ENCODE peak calls at places on chromosomes 13 and 19, in nine cellular contexts. One of them, this sample, is unnamed.

GRCh38 chr19:3408996-3409345 is 42.6 kb downstream of the NFIC start:
- DNase-seq in activated CD4-positive, CD25-positive, alpha-beta regulatory T cell treated with anti-CD3 and anti-CD28 coated beads, Interleukin-2, amount 50 U/mL, for 16 hours: no peak
- DNase-seq in erythroblast: no peak
- DNase-seq in C1 segment of cervical spinal cord: no peak
- DNase-seq in T-helper 9 cell: no peak
- DNase-seq in anterior cingulate cortex: no peak
- DNase-seq in BJ: no peak
- DNase-seq in activated CD4-positive, alpha-beta T cell treated with anti-CD3 and anti-CD28 coated beads for 48 hours: no peak
- DNase-seq in progenitor cell of endocrine pancreas: no peak
- DNase-seq in this sample: no peak

GRCh38 chr19:13766095-13766481 is 1.8 kb downstream of the MRI1 start:
- DNase-seq in activated CD4-positive, CD25-positive, alpha-beta regulatory T cell treated with anti-CD3 and anti-CD28 coated beads, Interleukin-2, amount 50 U/mL, for 16 hours: no peak
- DNase-seq in erythroblast: no peak
- DNase-seq in C1 segment of cervical spinal cord: no peak
- DNase-seq in T-helper 9 cell: no peak
- DNase-seq in anterior cingulate cortex: no peak
- DNase-seq in BJ: no peak
- DNase-seq in activated CD4-positive, alpha-beta T cell treated with anti-CD3 and anti-CD28 coated beads for 48 hours: no peak
- DNase-seq in progenitor cell of endocrine pancreas: no peak
- DNase-seq in this sample: no peak

GRCh38 chr13:98368019-98368418 is 190.9 kb upstream of the RNF113B start:
- DNase-seq in activated CD4-positive, CD25-positive, alpha-beta regulatory T cell treated with anti-CD3 and anti-CD28 coated beads, Interleukin-2, amount 50 U/mL, for 16 hours: no peak
- DNase-seq in erythroblast: no peak
- DNase-seq in C1 segment of cervical spinal cord: no peak
- DNase-seq in T-helper 9 cell: no peak
- DNase-seq in anterior cingulate cortex: no peak
- DNase-seq in BJ: peak
- DNase-seq in activated CD4-positive, alpha-beta T cell treated with anti-CD3 and anti-CD28 coated beads for 48 hours: no peak
- DNase-seq in progenitor cell of endocrine pancreas: no peak
- DNase-seq in this sample: no peak

GRCh38 chr13:23806874-23807522 is 82.2 kb downstream of the MIPEP start:
- DNase-seq in activated CD4-positive, CD25-positive, alpha-beta regulatory T cell treated with anti-CD3 and anti-CD28 coated beads, Interleukin-2, amount 50 U/mL, for 16 hours: no peak
- DNase-seq in erythroblast: no peak
- DNase-seq in C1 segment of cervical spinal cord: no peak
- DNase-seq in T-helper 9 cell: no peak
- DNase-seq in anterior cingulate cortex: no peak
- DNase-seq in BJ: no peak
- DNase-seq in activated CD4-positive, alpha-beta T cell treated with anti-CD3 and anti-CD28 coated beads for 48 hours: no peak
- DNase-seq in progenitor cell of endocrine pancreas: no peak
- DNase-seq in this sample: no peak

GRCh38 chr19:31261019-31261595 is 88.1 kb downstream of the TSHZ3 start:
- DNase-seq in activated CD4-positive, CD25-positive, alpha-beta regulatory T cell treated with anti-CD3 and anti-CD28 coated beads, Interleukin-2, amount 50 U/mL, for 16 hours: no peak
- DNase-seq in erythroblast: no peak
- DNase-seq in C1 segment of cervical spinal cord: no peak
- DNase-seq in T-helper 9 cell: no peak
- DNase-seq in anterior cingulate cortex: no peak
- DNase-seq in BJ: no peak
- DNase-seq in activated CD4-positive, alpha-beta T cell treated with anti-CD3 and anti-CD28 coated beads for 48 hours: no peak
- DNase-seq in progenitor cell of endocrine pancreas: peak
- DNase-seq in this sample: no peak

GRCh38 chr19:47272448-47273312 is 2.0 kb upstream of the INAFM1 start:
- DNase-seq in activated CD4-positive, CD25-positive, alpha-beta regulatory T cell treated with anti-CD3 and anti-CD28 coated beads, Interleukin-2, amount 50 U/mL, for 16 hours: no peak
- DNase-seq in erythroblast: no peak
- DNase-seq in C1 segment of cervical spinal cord: peak
- DNase-seq in T-helper 9 cell: peak
- DNase-seq in anterior cingulate cortex: no peak
- DNase-seq in BJ: no peak
- DNase-seq in activated CD4-positive, alpha-beta T cell treated with anti-CD3 and anti-CD28 coated beads for 48 hours: no peak
- DNase-seq in progenitor cell of endocrine pancreas: no peak
- DNase-seq in this sample: no peak

GRCh38 chr19:29587518-29587986 is 18.5 kb upstream of the POP4 start:
- DNase-seq in activated CD4-positive, CD25-positive, alpha-beta regulatory T cell treated with anti-CD3 and anti-CD28 coated beads, Interleukin-2, amount 50 U/mL, for 16 hours: peak
- DNase-seq in erythroblast: no peak
- DNase-seq in C1 segment of cervical spinal cord: no peak
- DNase-seq in T-helper 9 cell: no peak
- DNase-seq in anterior cingulate cortex: no peak
- DNase-seq in BJ: peak
- DNase-seq in activated CD4-positive, alpha-beta T cell treated with anti-CD3 and anti-CD28 coated beads for 48 hours: peak
- DNase-seq in progenitor cell of endocrine pancreas: no peak
- DNase-seq in this sample: no peak

GRCh38 chr19:46639356-46640061 is 3.5 kb upstream of the GNG8 start:
- DNase-seq in activated CD4-positive, CD25-positive, alpha-beta regulatory T cell treated with anti-CD3 and anti-CD28 coated beads, Interleukin-2, amount 50 U/mL, for 16 hours: no peak
- DNase-seq in erythroblast: no peak
- DNase-seq in C1 segment of cervical spinal cord: peak
- DNase-seq in T-helper 9 cell: no peak
- DNase-seq in anterior cingulate cortex: no peak
- DNase-seq in BJ: peak
- DNase-seq in activated CD4-positive, alpha-beta T cell treated with anti-CD3 and anti-CD28 coated beads for 48 hours: peak
- DNase-seq in progenitor cell of endocrine pancreas: no peak
- DNase-seq in this sample: no peak

GRCh38 chr19:8641908-8642547 is 11.6 kb downstream of the NFILZ start:
- DNase-seq in activated CD4-positive, CD25-positive, alpha-beta regulatory T cell treated with anti-CD3 and anti-CD28 coated beads, Interleukin-2, amount 50 U/mL, for 16 hours: no peak
- DNase-seq in erythroblast: peak
- DNase-seq in C1 segment of cervical spinal cord: no peak
- DNase-seq in T-helper 9 cell: no peak
- DNase-seq in anterior cingulate cortex: no peak
- DNase-seq in BJ: no peak
- DNase-seq in activated CD4-positive, alpha-beta T cell treated with anti-CD3 and anti-CD28 coated beads for 48 hours: no peak
- DNase-seq in progenitor cell of endocrine pancreas: no peak
- DNase-seq in this sample: no peak

GRCh38 chr13:21060063-21060826 is 1.1 kb downstream of the LATS2 start:
- DNase-seq in activated CD4-positive, CD25-positive, alpha-beta regulatory T cell treated with anti-CD3 and anti-CD28 coated beads, Interleukin-2, amount 50 U/mL, for 16 hours: no peak
- DNase-seq in erythroblast: peak
- DNase-seq in C1 segment of cervical spinal cord: peak
- DNase-seq in T-helper 9 cell: no peak
- DNase-seq in anterior cingulate cortex: no peak
- DNase-seq in BJ: no peak
- DNase-seq in activated CD4-positive, alpha-beta T cell treated with anti-CD3 and anti-CD28 coated beads for 48 hours: no peak
- DNase-seq in progenitor cell of endocrine pancreas: peak
- DNase-seq in this sample: no peak

GRCh38 chr19:32816555-32817099 is 52.9 kb downstream of the SLC7A9 start:
- DNase-seq in activated CD4-positive, CD25-positive, alpha-beta regulatory T cell treated with anti-CD3 and anti-CD28 coated beads, Interleukin-2, amount 50 U/mL, for 16 hours: no peak
- DNase-seq in erythroblast: no peak
- DNase-seq in C1 segment of cervical spinal cord: no peak
- DNase-seq in T-helper 9 cell: no peak
- DNase-seq in anterior cingulate cortex: no peak
- DNase-seq in BJ: no peak
- DNase-seq in activated CD4-positive, alpha-beta T cell treated with anti-CD3 and anti-CD28 coated beads for 48 hours: no peak
- DNase-seq in progenitor cell of endocrine pancreas: no peak
- DNase-seq in this sample: no peak

GRCh38 chr19:7965259-7965841 is 21.9 kb upstream of the TIMM44 start:
- DNase-seq in activated CD4-positive, CD25-positive, alpha-beta regulatory T cell treated with anti-CD3 and anti-CD28 coated beads, Interleukin-2, amount 50 U/mL, for 16 hours: no peak
- DNase-seq in erythroblast: no peak
- DNase-seq in C1 segment of cervical spinal cord: no peak
- DNase-seq in T-helper 9 cell: no peak
- DNase-seq in anterior cingulate cortex: no peak
- DNase-seq in BJ: no peak
- DNase-seq in activated CD4-positive, alpha-beta T cell treated with anti-CD3 and anti-CD28 coated beads for 48 hours: no peak
- DNase-seq in progenitor cell of endocrine pancreas: no peak
- DNase-seq in this sample: no peak

GRCh38 chr13:25253702-25254101 is 33.6 kb downstream of the MTMR6 start:
- DNase-seq in activated CD4-positive, CD25-positive, alpha-beta regulatory T cell treated with anti-CD3 and anti-CD28 coated beads, Interleukin-2, amount 50 U/mL, for 16 hours: no peak
- DNase-seq in erythroblast: no peak
- DNase-seq in C1 segment of cervical spinal cord: no peak
- DNase-seq in T-helper 9 cell: no peak
- DNase-seq in anterior cingulate cortex: no peak
- DNase-seq in BJ: no peak
- DNase-seq in activated CD4-positive, alpha-beta T cell treated with anti-CD3 and anti-CD28 coated beads for 48 hours: no peak
- DNase-seq in progenitor cell of endocrine pancreas: no peak
- DNase-seq in this sample: no peak

GRCh38 chr19:57056972-57057371 is 62.8 kb upstream of the USP29 start:
- DNase-seq in activated CD4-positive, CD25-positive, alpha-beta regulatory T cell treated with anti-CD3 and anti-CD28 coated beads, Interleukin-2, amount 50 U/mL, for 16 hours: no peak
- DNase-seq in erythroblast: no peak
- DNase-seq in C1 segment of cervical spinal cord: no peak
- DNase-seq in T-helper 9 cell: no peak
- DNase-seq in anterior cingulate cortex: no peak
- DNase-seq in BJ: no peak
- DNase-seq in activated CD4-positive, alpha-beta T cell treated with anti-CD3 and anti-CD28 coated beads for 48 hours: no peak
- DNase-seq in progenitor cell of endocrine pancreas: no peak
- DNase-seq in this sample: no peak

GRCh38 chr19:3061214-3062161 is 807 bp downstream of the TLE5 start:
- DNase-seq in activated CD4-positive, CD25-positive, alpha-beta regulatory T cell treated with anti-CD3 and anti-CD28 coated beads, Interleukin-2, amount 50 U/mL, for 16 hours: peak
- DNase-seq in erythroblast: peak
- DNase-seq in C1 segment of cervical spinal cord: peak
- DNase-seq in T-helper 9 cell: peak
- DNase-seq in anterior cingulate cortex: peak
- DNase-seq in BJ: no peak
- DNase-seq in activated CD4-positive, alpha-beta T cell treated with anti-CD3 and anti-CD28 coated beads for 48 hours: peak
- DNase-seq in progenitor cell of endocrine pancreas: no peak
- DNase-seq in this sample: peak

GRCh38 chr13:32515246-32515645 is 23.3 kb downstream of the N4BP2L2 start:
- DNase-seq in activated CD4-positive, CD25-positive, alpha-beta regulatory T cell treated with anti-CD3 and anti-CD28 coated beads, Interleukin-2, amount 50 U/mL, for 16 hours: no peak
- DNase-seq in erythroblast: no peak
- DNase-seq in C1 segment of cervical spinal cord: no peak
- DNase-seq in T-helper 9 cell: no peak
- DNase-seq in anterior cingulate cortex: no peak
- DNase-seq in BJ: no peak
- DNase-seq in activated CD4-positive, alpha-beta T cell treated with anti-CD3 and anti-CD28 coated beads for 48 hours: no peak
- DNase-seq in progenitor cell of endocrine pancreas: no peak
- DNase-seq in this sample: no peak

GRCh38 chr19:56972291-56972914 is 131.9 kb upstream of the PEG3 start:
- DNase-seq in activated CD4-positive, CD25-positive, alpha-beta regulatory T cell treated with anti-CD3 and anti-CD28 coated beads, Interleukin-2, amount 50 U/mL, for 16 hours: no peak
- DNase-seq in erythroblast: no peak
- DNase-seq in C1 segment of cervical spinal cord: no peak
- DNase-seq in T-helper 9 cell: no peak
- DNase-seq in anterior cingulate cortex: no peak
- DNase-seq in BJ: no peak
- DNase-seq in activated CD4-positive, alpha-beta T cell treated with anti-CD3 and anti-CD28 coated beads for 48 hours: no peak
- DNase-seq in progenitor cell of endocrine pancreas: no peak
- DNase-seq in this sample: no peak

GRCh38 chr19:4089400-4089908 is 22.8 kb upstream of the ZBTB7A start:
- DNase-seq in activated CD4-positive, CD25-positive, alpha-beta regulatory T cell treated with anti-CD3 and anti-CD28 coated beads, Interleukin-2, amount 50 U/mL, for 16 hours: no peak
- DNase-seq in erythroblast: peak
- DNase-seq in C1 segment of cervical spinal cord: peak
- DNase-seq in T-helper 9 cell: peak
- DNase-seq in anterior cingulate cortex: no peak
- DNase-seq in BJ: no peak
- DNase-seq in activated CD4-positive, alpha-beta T cell treated with anti-CD3 and anti-CD28 coated beads for 48 hours: peak
- DNase-seq in progenitor cell of endocrine pancreas: no peak
- DNase-seq in this sample: no peak

GRCh38 chr19:5128251-5128931 is 159.5 kb downstream of the KDM4B start:
- DNase-seq in activated CD4-positive, CD25-positive, alpha-beta regulatory T cell treated with anti-CD3 and anti-CD28 coated beads, Interleukin-2, amount 50 U/mL, for 16 hours: no peak
- DNase-seq in erythroblast: no peak
- DNase-seq in C1 segment of cervical spinal cord: no peak
- DNase-seq in T-helper 9 cell: no peak
- DNase-seq in anterior cingulate cortex: no peak
- DNase-seq in BJ: peak
- DNase-seq in activated CD4-positive, alpha-beta T cell treated with anti-CD3 and anti-CD28 coated beads for 48 hours: no peak
- DNase-seq in progenitor cell of endocrine pancreas: peak
- DNase-seq in this sample: no peak

GRCh38 chr13:111903143-111903542 is 163.8 kb upstream of the SOX1 start:
- DNase-seq in activated CD4-positive, CD25-positive, alpha-beta regulatory T cell treated with anti-CD3 and anti-CD28 coated beads, Interleukin-2, amount 50 U/mL, for 16 hours: no peak
- DNase-seq in erythroblast: no peak
- DNase-seq in C1 segment of cervical spinal cord: no peak
- DNase-seq in T-helper 9 cell: no peak
- DNase-seq in anterior cingulate cortex: no peak
- DNase-seq in BJ: no peak
- DNase-seq in activated CD4-positive, alpha-beta T cell treated with anti-CD3 and anti-CD28 coated beads for 48 hours: no peak
- DNase-seq in progenitor cell of endocrine pancreas: no peak
- DNase-seq in this sample: no peak

GRCh38 chr19:41265376-41266153 is 1.4 kb downstream of the HNRNPUL1 start:
- DNase-seq in activated CD4-positive, CD25-positive, alpha-beta regulatory T cell treated with anti-CD3 and anti-CD28 coated beads, Interleukin-2, amount 50 U/mL, for 16 hours: no peak
- DNase-seq in erythroblast: peak
- DNase-seq in C1 segment of cervical spinal cord: peak
- DNase-seq in T-helper 9 cell: no peak
- DNase-seq in anterior cingulate cortex: peak
- DNase-seq in BJ: no peak
- DNase-seq in activated CD4-positive, alpha-beta T cell treated with anti-CD3 and anti-CD28 coated beads for 48 hours: peak
- DNase-seq in progenitor cell of endocrine pancreas: no peak
- DNase-seq in this sample: peak

GRCh38 chr19:13839938-13840750 is 36.8 kb upstream of the NANOS3 start:
- DNase-seq in activated CD4-positive, CD25-positive, alpha-beta regulatory T cell treated with anti-CD3 and anti-CD28 coated beads, Interleukin-2, amount 50 U/mL, for 16 hours: no peak
- DNase-seq in erythroblast: peak
- DNase-seq in C1 segment of cervical spinal cord: peak
- DNase-seq in T-helper 9 cell: peak
- DNase-seq in anterior cingulate cortex: no peak
- DNase-seq in BJ: no peak
- DNase-seq in activated CD4-positive, alpha-beta T cell treated with anti-CD3 and anti-CD28 coated beads for 48 hours: peak
- DNase-seq in progenitor cell of endocrine pancreas: no peak
- DNase-seq in this sample: no peak

GRCh38 chr19:45253396-45254027 is 2.4 kb downstream of the MARK4 start:
- DNase-seq in activated CD4-positive, CD25-positive, alpha-beta regulatory T cell treated with anti-CD3 and anti-CD28 coated beads, Interleukin-2, amount 50 U/mL, for 16 hours: no peak
- DNase-seq in erythroblast: no peak
- DNase-seq in C1 segment of cervical spinal cord: no peak
- DNase-seq in T-helper 9 cell: no peak
- DNase-seq in anterior cingulate cortex: no peak
- DNase-seq in BJ: no peak
- DNase-seq in activated CD4-positive, alpha-beta T cell treated with anti-CD3 and anti-CD28 coated beads for 48 hours: peak
- DNase-seq in progenitor cell of endocrine pancreas: no peak
- DNase-seq in this sample: no peak

GRCh38 chr13:66312312-66313087 is 917.6 kb downstream of the PCDH9 start:
- DNase-seq in activated CD4-positive, CD25-positive, alpha-beta regulatory T cell treated with anti-CD3 and anti-CD28 coated beads, Interleukin-2, amount 50 U/mL, for 16 hours: no peak
- DNase-seq in erythroblast: no peak
- DNase-seq in C1 segment of cervical spinal cord: no peak
- DNase-seq in T-helper 9 cell: no peak
- DNase-seq in anterior cingulate cortex: no peak
- DNase-seq in BJ: peak
- DNase-seq in activated CD4-positive, alpha-beta T cell treated with anti-CD3 and anti-CD28 coated beads for 48 hours: no peak
- DNase-seq in progenitor cell of endocrine pancreas: no peak
- DNase-seq in this sample: peak

GRCh38 chr19:49984491-49984890 is 23.5 kb upstream of the SIGLEC11 start:
- DNase-seq in activated CD4-positive, CD25-positive, alpha-beta regulatory T cell treated with anti-CD3 and anti-CD28 coated beads, Interleukin-2, amount 50 U/mL, for 16 hours: no peak
- DNase-seq in erythroblast: no peak
- DNase-seq in C1 segment of cervical spinal cord: no peak
- DNase-seq in T-helper 9 cell: no peak
- DNase-seq in anterior cingulate cortex: no peak
- DNase-seq in BJ: no peak
- DNase-seq in activated CD4-positive, alpha-beta T cell treated with anti-CD3 and anti-CD28 coated beads for 48 hours: no peak
- DNase-seq in progenitor cell of endocrine pancreas: no peak
- DNase-seq in this sample: no peak

GRCh38 chr13:60019119-60019993 is 144.4 kb downstream of the DIAPH3 start:
- DNase-seq in activated CD4-positive, CD25-positive, alpha-beta regulatory T cell treated with anti-CD3 and anti-CD28 coated beads, Interleukin-2, amount 50 U/mL, for 16 hours: no peak
- DNase-seq in erythroblast: no peak
- DNase-seq in C1 segment of cervical spinal cord: no peak
- DNase-seq in T-helper 9 cell: no peak
- DNase-seq in anterior cingulate cortex: no peak
- DNase-seq in BJ: no peak
- DNase-seq in activated CD4-positive, alpha-beta T cell treated with anti-CD3 and anti-CD28 coated beads for 48 hours: no peak
- DNase-seq in progenitor cell of endocrine pancreas: no peak
- DNase-seq in this sample: no peak

GRCh38 chr19:7349961-7350711 is 1.4 kb downstream of the ARHGEF18 start:
- DNase-seq in activated CD4-positive, CD25-positive, alpha-beta regulatory T cell treated with anti-CD3 and anti-CD28 coated beads, Interleukin-2, amount 50 U/mL, for 16 hours: no peak
- DNase-seq in erythroblast: no peak
- DNase-seq in C1 segment of cervical spinal cord: no peak
- DNase-seq in T-helper 9 cell: no peak
- DNase-seq in anterior cingulate cortex: no peak
- DNase-seq in BJ: no peak
- DNase-seq in activated CD4-positive, alpha-beta T cell treated with anti-CD3 and anti-CD28 coated beads for 48 hours: peak
- DNase-seq in progenitor cell of endocrine pancreas: no peak
- DNase-seq in this sample: no peak

GRCh38 chr13:51501096-51501495 is 48.3 kb upstream of the INTS6 start:
- DNase-seq in activated CD4-positive, CD25-positive, alpha-beta regulatory T cell treated with anti-CD3 and anti-CD28 coated beads, Interleukin-2, amount 50 U/mL, for 16 hours: no peak
- DNase-seq in erythroblast: no peak
- DNase-seq in C1 segment of cervical spinal cord: no peak
- DNase-seq in T-helper 9 cell: no peak
- DNase-seq in anterior cingulate cortex: no peak
- DNase-seq in BJ: no peak
- DNase-seq in activated CD4-positive, alpha-beta T cell treated with anti-CD3 and anti-CD28 coated beads for 48 hours: no peak
- DNase-seq in progenitor cell of endocrine pancreas: no peak
- DNase-seq in this sample: no peak

GRCh38 chr13:40476175-40476958 is 190.1 kb downstream of the FOXO1 start:
- DNase-seq in activated CD4-positive, CD25-positive, alpha-beta regulatory T cell treated with anti-CD3 and anti-CD28 coated beads, Interleukin-2, amount 50 U/mL, for 16 hours: no peak
- DNase-seq in erythroblast: no peak
- DNase-seq in C1 segment of cervical spinal cord: no peak
- DNase-seq in T-helper 9 cell: no peak
- DNase-seq in anterior cingulate cortex: no peak
- DNase-seq in BJ: peak
- DNase-seq in activated CD4-positive, alpha-beta T cell treated with anti-CD3 and anti-CD28 coated beads for 48 hours: no peak
- DNase-seq in progenitor cell of endocrine pancreas: no peak
- DNase-seq in this sample: no peak

GRCh38 chr13:94080527-94080926 is 399.0 kb downstream of the DCT start:
- DNase-seq in activated CD4-positive, CD25-positive, alpha-beta regulatory T cell treated with anti-CD3 and anti-CD28 coated beads, Interleukin-2, amount 50 U/mL, for 16 hours: no peak
- DNase-seq in erythroblast: no peak
- DNase-seq in C1 segment of cervical spinal cord: no peak
- DNase-seq in T-helper 9 cell: no peak
- DNase-seq in anterior cingulate cortex: no peak
- DNase-seq in BJ: no peak
- DNase-seq in activated CD4-positive, alpha-beta T cell treated with anti-CD3 and anti-CD28 coated beads for 48 hours: no peak
- DNase-seq in progenitor cell of endocrine pancreas: no peak
- DNase-seq in this sample: no peak

GRCh38 chr13:73365240-73365639 is 306.4 kb downstream of the KLF5 start:
- DNase-seq in activated CD4-positive, CD25-positive, alpha-beta regulatory T cell treated with anti-CD3 and anti-CD28 coated beads, Interleukin-2, amount 50 U/mL, for 16 hours: no peak
- DNase-seq in erythroblast: no peak
- DNase-seq in C1 segment of cervical spinal cord: no peak
- DNase-seq in T-helper 9 cell: no peak
- DNase-seq in anterior cingulate cortex: no peak
- DNase-seq in BJ: no peak
- DNase-seq in activated CD4-positive, alpha-beta T cell treated with anti-CD3 and anti-CD28 coated beads for 48 hours: no peak
- DNase-seq in progenitor cell of endocrine pancreas: no peak
- DNase-seq in this sample: peak

This sample was measured in COR-L47.